ENCODE peak calls at places on chromosomes 5 and 9, in four cellular contexts. G is NCI-H1436 treated with DMSO at 0.1 percent for 48 hours; X is left ventricle myocardium superior; S is activated T-cell treated with anti-CD3 and anti-CD28 coated beads, Interleukin-2, amount 50 U/mL, for 4 hours. P is an unnamed sample.

GRCh38 chr5:75891020-75891419 is 173.8 kb upstream of the POC5 start:
- DNase-seq in G (no peak), X (no peak), S (no peak), P (no peak)

GRCh38 chr5:14714706-14715105 is 50.2 kb downstream of the OTULIN start:
- DNase-seq in G (no peak), X (no peak), S (no peak), P (peak)

GRCh38 chr5:109062669-109063068 is 315.0 kb downstream of the FER start:
- DNase-seq in G (no peak), X (no peak), S (no peak), P (no peak)

GRCh38 chr9:78573669-78574068 is 276.7 kb downstream of the PSAT1 start:
- DNase-seq in G (no peak), X (no peak), S (no peak), P (no peak)

GRCh38 chr5:74199005-74199404 is 441.5 kb downstream of the ENC1 start:
- DNase-seq in G (no peak), X (no peak), S (no peak), P (no peak)

GRCh38 chr9:124190761-124191160 is 67.0 kb upstream of the NEK6 start:
- DNase-seq in G (no peak), X (no peak), S (no peak), P (no peak)

GRCh38 chr5:1201327-1202025 is at the start of gene SLC6A19:
- DNase-seq in G (no peak), X (no peak), S (no peak), P (no peak)

GRCh38 chr9:126317513-126317912 is 9.1 kb upstream of the MVB12B start:
- DNase-seq in G (no peak), X (no peak), S (peak), P (no peak)

GRCh38 chr5:144183254-144183889 is 12.7 kb downstream of the KCTD16 start:
- DNase-seq in G (no peak), X (no peak), S (no peak), P (peak)

GRCh38 chr5:50768650-50769049 is 102.2 kb downstream of the PARP8 start:
- DNase-seq in G (no peak), X (no peak), S (no peak), P (no peak)